ENCODE peak calls at places on chromosomes 7 and 10, in eight cellular contexts. W is aorta; K is transverse colon; C is heart left ventricle; E is heart right ventricle; Z is prostate gland; B is CD8-positive, alpha-beta memory T cell; R is OCI-LY7. L is an unnamed sample.

GRCh38 chr7:31102151-31102972 is 50.3 kb downstream of the ADCYAP1R1 start:
- DNase-seq in C (no peak), W (no peak), E (no peak), B (no peak), R (no peak), Z (no peak), K (no peak), L (no peak)

GRCh38 chr10:21402606-21403083 is 122.8 kb downstream of the SKIDA1 start:
- DNase-seq in B (no peak), R (no peak), W (no peak), K (no peak), C (no peak), E (peak; percentile 28), Z (no peak), L (peak; percentile 6)

GRCh38 chr10:124612611-124613498 is 131.3 kb downstream of the FAM53B start:
- DNase-seq in Z (no peak), C (no peak), W (peak; percentile 63), B (peak; percentile 67), K (no peak), R (peak; percentile 46), E (peak; percentile 33), L (peak; percentile 80)

GRCh38 chr10:83965473-83965872 is 173.8 kb upstream of the GHITM start:
- DNase-seq in R (no peak), Z (no peak), B (no peak), E (no peak), W (no peak), C (no peak), K (no peak), L (no peak)

GRCh38 chr7:15507235-15507634 is 54.6 kb downstream of the AGMO start:
- DNase-seq in R (no peak), B (no peak), C (no peak), K (no peak), E (no peak), Z (no peak), W (no peak), L (no peak)

GRCh38 chr7:105402221-105403095 is 13.7 kb upstream of the SRPK2 start:
- DNase-seq in C (no peak), R (no peak), E (no peak), Z (no peak), W (no peak), B (no peak), K (no peak), L (no peak)

GRCh38 chr7:25481891-25482290 is 253.6 kb upstream of the NPVF start:
- DNase-seq in W (no peak), K (no peak), E (no peak), C (no peak), Z (no peak), B (no peak), R (no peak), L (no peak)

GRCh38 chr7:1823376-1824150 is 153.5 kb downstream of the ELFN1 start:
- DNase-seq in K (no peak), R (no peak), W (peak; percentile 43), B (peak; percentile 36), E (no peak), C (no peak), Z (no peak), L (no peak)

GRCh38 chr10:87585565-87586514 is 73.8 kb upstream of the PAPSS2 start:
- DNase-seq in E (no peak), W (no peak), B (no peak), Z (peak; percentile 10), R (no peak), K (peak; percentile 39), C (no peak), L (peak; percentile 48)

GRCh38 chr7:30726296-30727006 is 25.5 kb upstream of the INMT start:
- DNase-seq in B (no peak), C (no peak), E (no peak), Z (no peak), R (peak; percentile 70), K (no peak), W (no peak), L (no peak)

GRCh38 chr10:92239600-92240288 is 51.1 kb downstream of the CPEB3 start:
- DNase-seq in K (peak; percentile 46), R (peak; percentile 38), Z (peak; percentile 19), C (peak; percentile 43), E (peak; percentile 28), B (peak; percentile 52), W (peak; percentile 67), L (no peak)

GRCh38 chr10:69009360-69009759 is 20.8 kb downstream of the KIFBP start:
- DNase-seq in K (no peak), Z (no peak), R (no peak), C (no peak), B (no peak), W (no peak), E (no peak), L (no peak)

DNA sequence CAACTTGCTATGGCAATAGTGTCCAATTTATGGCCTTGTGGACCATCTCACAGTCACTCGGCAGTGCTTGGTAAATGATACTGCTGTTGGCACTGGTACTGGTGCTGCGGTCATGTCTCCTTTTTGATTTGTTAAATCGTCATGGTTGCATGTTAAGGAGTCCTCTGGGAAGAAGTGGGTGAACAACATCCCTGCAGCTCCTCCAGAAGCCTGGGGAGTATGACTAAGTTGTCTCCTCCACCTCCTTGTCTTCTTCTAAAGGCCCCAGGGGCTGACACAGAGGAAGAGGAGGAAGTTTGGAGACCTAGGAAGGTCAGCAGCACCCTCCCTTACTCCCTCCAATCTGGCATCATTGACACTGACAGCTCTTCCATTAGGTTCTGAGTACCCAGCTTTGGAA is 8.5 kb downstream of the ITPRIP start:
- DNase-seq in K (no peak), E (no peak), C (no peak), W (peak; percentile 48), Z (no peak), R (no peak), B (no peak), L (no peak)
- H3K4me1 ChIP-seq in K (peaks cover 70% of the 10 kb centered on the region), E (peaks cover 100% of the 10 kb centered on the region), C (peaks cover 100% of the 10 kb centered on the region), W (peaks cover 6% of the 10 kb centered on the region), Z (peaks cover 48% of the 10 kb centered on the region), R (peaks cover 41% of the 10 kb centered on the region), B (peaks cover 100% of the 10 kb centered on the region), L (no peaks in the 10 kb centered on the region)

DNA sequence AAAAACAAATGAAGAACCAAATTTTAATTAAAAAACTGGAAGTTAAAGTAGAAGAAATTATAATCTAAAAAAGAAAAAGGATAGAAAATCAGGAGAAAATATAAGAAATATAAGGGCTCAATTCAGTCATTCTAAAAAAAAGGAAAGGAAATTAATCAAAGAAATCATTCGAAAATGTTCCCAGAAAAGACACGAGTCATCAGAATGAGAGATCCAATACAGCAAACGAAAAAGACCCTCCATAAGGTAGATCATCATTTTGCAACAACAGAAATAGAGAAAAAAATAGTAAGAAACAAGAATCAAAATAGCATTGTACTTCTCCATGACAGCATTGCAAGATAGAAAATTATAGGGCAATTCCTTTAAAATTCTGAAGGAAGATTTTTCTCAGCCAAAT is 22.5 kb upstream of the DGKI start:
- DNase-seq in B (no peak), R (no peak), C (no peak), Z (no peak), W (no peak), K (no peak), E (no peak), L (no peak)
- H3K9me3 ChIP-seq in B (no peaks in the 10 kb centered on the region), R (peaks cover 9% of the 10 kb centered on the region), C (peaks cover 11% of the 10 kb centered on the region), Z (no peaks in the 10 kb centered on the region), W (no peaks in the 10 kb centered on the region), K (peaks cover 4% of the 10 kb centered on the region), E (peaks cover 9% of the 10 kb centered on the region), L (no peaks in the 10 kb centered on the region)

DNA sequence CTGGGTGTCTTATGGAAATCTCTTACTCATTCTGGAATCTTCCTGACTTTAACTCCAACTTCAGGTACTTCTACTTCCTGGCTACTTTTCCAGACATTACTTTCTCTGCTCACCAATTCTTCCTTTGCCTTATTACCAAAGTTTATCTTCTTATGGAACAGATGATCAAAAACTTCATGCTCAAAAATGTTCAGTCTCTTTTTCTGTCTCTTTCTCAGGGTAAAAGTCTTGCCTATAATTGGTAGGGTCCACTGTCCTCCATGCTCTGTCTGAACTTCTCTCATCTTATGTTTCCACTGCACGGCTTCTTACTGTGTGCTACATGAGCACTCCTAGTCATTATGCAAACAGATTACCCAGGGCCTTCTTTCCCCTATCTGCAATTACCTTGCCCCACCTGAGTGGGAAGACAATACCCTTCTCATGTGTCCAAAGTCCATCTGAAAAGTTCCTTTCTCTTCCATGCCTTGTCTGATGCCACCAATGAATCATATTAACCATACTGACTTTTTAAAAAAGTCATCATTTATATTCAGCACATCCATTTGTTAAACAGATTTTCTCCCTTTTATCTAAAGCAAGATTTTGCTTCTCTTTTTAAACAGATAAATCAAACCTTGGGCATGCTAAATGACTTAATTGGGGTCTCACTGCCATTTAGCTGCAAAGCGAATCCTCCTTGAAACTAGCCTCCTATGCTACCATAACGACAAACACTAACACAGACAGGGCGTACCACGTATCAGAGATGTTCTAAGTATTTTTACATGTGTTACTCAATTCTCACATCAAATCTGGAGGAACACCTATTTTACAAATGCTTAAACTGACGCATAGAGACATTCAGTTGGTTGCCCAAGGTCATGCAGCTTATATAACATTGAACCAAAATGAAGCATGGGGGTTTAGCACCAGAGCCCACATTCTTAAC is 48.8 kb downstream of the SEMA3C start:
- DNase-seq in E (no peak), Z (no peak), R (no peak), K (peak; percentile 24), W (no peak), B (no peak), C (no peak), L (no peak)
- H3K4me3 ChIP-seq in E (no peak overlapping the region), Z (no peak overlapping the region), R (no peak overlapping the region), K (no peak overlapping the region), W (no peak overlapping the region), B (no peak overlapping the region), C (no peak overlapping the region), L (no peak overlapping the region)

DNA sequence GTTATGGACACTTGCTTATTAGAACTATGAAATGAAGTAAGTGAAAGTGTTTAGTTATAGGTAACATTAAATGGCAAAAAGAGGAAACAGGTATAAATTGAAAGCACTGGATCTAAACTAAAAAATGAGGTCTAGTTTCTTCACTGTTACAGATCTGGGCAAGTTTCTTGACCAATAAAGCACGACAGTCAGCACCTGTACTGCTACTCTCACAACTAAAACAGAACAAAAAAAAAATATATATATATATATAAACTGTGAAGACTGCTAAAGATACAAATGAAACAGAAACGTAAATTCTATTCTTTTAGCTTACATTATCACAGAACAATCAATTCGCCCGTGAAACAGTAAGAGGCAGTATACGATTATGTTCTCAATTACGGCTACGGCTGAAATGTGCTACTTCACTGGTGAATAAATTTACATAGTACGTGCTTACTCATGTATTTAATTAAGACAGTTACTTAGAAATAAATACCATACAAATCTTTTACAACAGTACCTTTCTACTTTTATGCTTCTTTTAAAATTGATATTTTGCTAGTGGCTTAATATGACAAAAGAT is 4.2 kb downstream of the AHR start:
- DNase-seq in W (no peak), R (no peak), C (no peak), K (no peak), E (no peak), B (no peak), Z (no peak), L (no peak)
- H3K4me1 ChIP-seq in W (peaks cover 7% of the 10 kb centered on the region), R (no peaks in the 10 kb centered on the region), C (peaks cover 74% of the 10 kb centered on the region), K (peaks cover 40% of the 10 kb centered on the region), E (peaks cover 69% of the 10 kb centered on the region), B (peaks cover 44% of the 10 kb centered on the region), Z (no peaks in the 10 kb centered on the region), L (no peaks in the 10 kb centered on the region)